ENCODE peak calls at places on chromosomes 6 and 20, in six cellular contexts. One of them, this sample, is unnamed. For H3K4me1, the result is how much of the 10 kb centered on the place peaks cover.

GRCh38 chr6:166112580-166112979 is 55.1 kb downstream of the TBXT start:
- DNase-seq in upper lobe of left lung: no peak
- DNase-seq in stomach: no peak
- DNase-seq in breast epithelium: no peak
- DNase-seq in GM12878: no peak
- DNase-seq in transverse colon: no peak
- DNase-seq in this sample: no peak

GRCh38 chr6:131651782-131652181 is 14.7 kb downstream of the ENPP3 start:
- DNase-seq in stomach: peak
- DNase-seq in GM12878: no peak
- DNase-seq in upper lobe of left lung: no peak
- DNase-seq in transverse colon: no peak
- DNase-seq in breast epithelium: no peak
- DNase-seq in this sample: no peak

GRCh38 chr6:12595161-12595792 is 121.3 kb upstream of the PHACTR1 start:
- DNase-seq in GM12878: no peak
- DNase-seq in breast epithelium: no peak
- DNase-seq in stomach: no peak
- DNase-seq in upper lobe of left lung: no peak
- DNase-seq in transverse colon: no peak
- DNase-seq in this sample: no peak

GRCh38 chr20:9256359-9256758 is 187.5 kb downstream of the PLCB4 start:
- DNase-seq in stomach: no peak
- DNase-seq in upper lobe of left lung: no peak
- DNase-seq in transverse colon: no peak
- DNase-seq in GM12878: no peak
- DNase-seq in breast epithelium: no peak
- DNase-seq in this sample: no peak

GRCh38 chr6:39806277-39806676 is 14.1 kb downstream of the DAAM2 start:
- DNase-seq in GM12878: no peak
- DNase-seq in breast epithelium: no peak
- DNase-seq in transverse colon: no peak
- DNase-seq in stomach: no peak
- DNase-seq in upper lobe of left lung: no peak
- DNase-seq in this sample: no peak

GRCh38 chr6:27890351-27891299 is 21.6 kb downstream of the OR2B2 start:
- DNase-seq in GM12878: peak
- DNase-seq in upper lobe of left lung: peak
- DNase-seq in breast epithelium: peak
- DNase-seq in transverse colon: peak
- DNase-seq in stomach: peak
- DNase-seq in this sample: no peak

GRCh38 chr20:61399433-61399832 is 147.4 kb downstream of the CDH4 start:
- DNase-seq in stomach: no peak
- DNase-seq in breast epithelium: no peak
- DNase-seq in transverse colon: no peak
- DNase-seq in GM12878: no peak
- DNase-seq in upper lobe of left lung: no peak
- DNase-seq in this sample: no peak

GRCh38 chr6:42224222-42225042 is 6.8 kb upstream of the MRPS10 start:
- DNase-seq in stomach: no peak
- DNase-seq in GM12878: peak
- DNase-seq in upper lobe of left lung: no peak
- DNase-seq in transverse colon: no peak
- DNase-seq in breast epithelium: no peak
- DNase-seq in this sample: no peak

GRCh38 chr20:12916699-12917098 is 92.1 kb upstream of the SPTLC3 start:
- DNase-seq in upper lobe of left lung: no peak
- DNase-seq in breast epithelium: no peak
- DNase-seq in transverse colon: no peak
- DNase-seq in stomach: no peak
- DNase-seq in GM12878: no peak
- DNase-seq in this sample: no peak

GRCh38 chr20:60851826-60852704 is 400.0 kb upstream of the CDH4 start:
- DNase-seq in upper lobe of left lung: no peak
- DNase-seq in transverse colon: no peak
- DNase-seq in breast epithelium: no peak
- DNase-seq in stomach: no peak
- DNase-seq in GM12878: no peak
- DNase-seq in this sample: no peak

GRCh38 chr6:110101885-110102284 is 77.6 kb downstream of the WASF1 start:
- DNase-seq in GM12878: no peak
- DNase-seq in transverse colon: no peak
- DNase-seq in stomach: no peak
- DNase-seq in breast epithelium: no peak
- DNase-seq in upper lobe of left lung: no peak
- DNase-seq in this sample: no peak

GRCh38 chr6:14506656-14507242 is 389.2 kb downstream of the CD83 start:
- DNase-seq in upper lobe of left lung: no peak
- DNase-seq in stomach: no peak
- DNase-seq in GM12878: no peak
- DNase-seq in breast epithelium: no peak
- DNase-seq in transverse colon: peak
- DNase-seq in this sample: no peak

GRCh38 chr6:169986171-169986847 is 234.9 kb downstream of the ERMARD start:
- DNase-seq in stomach: no peak
- DNase-seq in transverse colon: no peak
- DNase-seq in GM12878: no peak
- DNase-seq in upper lobe of left lung: no peak
- DNase-seq in breast epithelium: no peak
- DNase-seq in this sample: peak

GRCh38 chr6:12331951-12332749 is 42.0 kb downstream of the EDN1 start:
- DNase-seq in GM12878: no peak
- DNase-seq in breast epithelium: peak
- DNase-seq in upper lobe of left lung: no peak
- DNase-seq in stomach: peak
- DNase-seq in transverse colon: peak
- DNase-seq in this sample: no peak

GRCh38 chr6:164142312-164142711 is 727.8 kb downstream of the QKI start:
- DNase-seq in transverse colon: no peak
- DNase-seq in GM12878: no peak
- DNase-seq in stomach: no peak
- DNase-seq in upper lobe of left lung: no peak
- DNase-seq in breast epithelium: no peak
- DNase-seq in this sample: no peak
- H3K4me1 ChIP-seq in transverse colon: under half
- H3K4me1 ChIP-seq in GM12878: under half
- H3K4me1 ChIP-seq in stomach: under half
- H3K4me1 ChIP-seq in upper lobe of left lung: under half
- H3K4me1 ChIP-seq in breast epithelium: under half
- H3K4me1 ChIP-seq in this sample: under half

DNA sequence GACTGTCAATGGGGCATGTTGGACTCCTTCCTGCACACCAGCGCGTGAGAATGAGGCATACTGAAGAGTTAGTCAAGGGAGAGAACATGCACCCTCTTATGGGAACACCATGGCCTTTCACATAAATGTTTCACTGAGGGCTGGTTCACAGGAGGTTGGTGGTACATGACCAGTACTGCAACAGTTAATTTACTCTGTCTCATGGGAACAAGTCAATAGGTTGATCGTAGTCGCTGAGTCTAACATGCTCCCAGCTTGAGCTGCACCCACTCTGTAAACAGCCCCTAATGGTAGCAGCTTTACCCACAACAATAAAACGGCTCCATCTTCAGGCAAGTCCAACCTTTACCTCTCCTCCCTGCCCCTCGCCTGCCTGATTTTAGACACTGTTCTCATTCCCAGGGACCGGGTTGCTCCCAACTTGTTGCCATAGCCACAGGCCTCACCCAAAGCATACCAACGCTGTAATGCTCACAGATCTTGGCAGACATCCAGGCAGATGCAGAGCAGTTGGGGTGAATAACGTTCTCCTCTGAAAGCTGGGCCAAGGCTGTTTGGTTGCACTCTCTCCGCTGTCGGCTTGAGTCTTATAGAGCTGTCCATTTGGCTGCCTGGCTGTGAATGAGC is 111.3 kb downstream of the LY86 start:
- DNase-seq in stomach: peak
- DNase-seq in upper lobe of left lung: peak
- DNase-seq in transverse colon: peak
- DNase-seq in GM12878: no peak
- DNase-seq in breast epithelium: peak
- DNase-seq in this sample: peak
- TF ChIP-seq POLR2A in stomach: no peak
- TF ChIP-seq POLR2A in upper lobe of left lung: no peak
- TF ChIP-seq POLR2A in transverse colon: no peak
- TF ChIP-seq POLR2A in GM12878: no peak
- TF ChIP-seq POLR2A in breast epithelium: no peak
- TF ChIP-seq POLR2A in this sample: no peak

GRCh38 chr6:56714982-56715456 is 72.3 kb upstream of the DST start:
- DNase-seq in transverse colon: no peak
- DNase-seq in breast epithelium: no peak
- DNase-seq in upper lobe of left lung: peak
- DNase-seq in GM12878: no peak
- DNase-seq in stomach: no peak
- DNase-seq in this sample: no peak
- TF ChIP-seq POLR2AphosphoS5 in transverse colon: no peak
- TF ChIP-seq POLR2AphosphoS5 in breast epithelium: no peak
- TF ChIP-seq POLR2AphosphoS5 in upper lobe of left lung: peak
- TF ChIP-seq POLR2AphosphoS5 in GM12878: no peak
- TF ChIP-seq POLR2AphosphoS5 in stomach: no peak
- TF ChIP-seq POLR2AphosphoS5 in this sample: no peak

GRCh38 chr6:37072526-37072925 is 67.1 kb downstream of the FGD2 start:
- DNase-seq in GM12878: no peak
- DNase-seq in breast epithelium: no peak
- DNase-seq in stomach: no peak
- DNase-seq in transverse colon: no peak
- DNase-seq in upper lobe of left lung: no peak
- DNase-seq in this sample: no peak
- H3K4me1 ChIP-seq in GM12878: under half
- H3K4me1 ChIP-seq in breast epithelium: under half
- H3K4me1 ChIP-seq in stomach: under half
- H3K4me1 ChIP-seq in transverse colon: under half
- H3K4me1 ChIP-seq in upper lobe of left lung: under half
- H3K4me1 ChIP-seq in this sample: under half

DNA sequence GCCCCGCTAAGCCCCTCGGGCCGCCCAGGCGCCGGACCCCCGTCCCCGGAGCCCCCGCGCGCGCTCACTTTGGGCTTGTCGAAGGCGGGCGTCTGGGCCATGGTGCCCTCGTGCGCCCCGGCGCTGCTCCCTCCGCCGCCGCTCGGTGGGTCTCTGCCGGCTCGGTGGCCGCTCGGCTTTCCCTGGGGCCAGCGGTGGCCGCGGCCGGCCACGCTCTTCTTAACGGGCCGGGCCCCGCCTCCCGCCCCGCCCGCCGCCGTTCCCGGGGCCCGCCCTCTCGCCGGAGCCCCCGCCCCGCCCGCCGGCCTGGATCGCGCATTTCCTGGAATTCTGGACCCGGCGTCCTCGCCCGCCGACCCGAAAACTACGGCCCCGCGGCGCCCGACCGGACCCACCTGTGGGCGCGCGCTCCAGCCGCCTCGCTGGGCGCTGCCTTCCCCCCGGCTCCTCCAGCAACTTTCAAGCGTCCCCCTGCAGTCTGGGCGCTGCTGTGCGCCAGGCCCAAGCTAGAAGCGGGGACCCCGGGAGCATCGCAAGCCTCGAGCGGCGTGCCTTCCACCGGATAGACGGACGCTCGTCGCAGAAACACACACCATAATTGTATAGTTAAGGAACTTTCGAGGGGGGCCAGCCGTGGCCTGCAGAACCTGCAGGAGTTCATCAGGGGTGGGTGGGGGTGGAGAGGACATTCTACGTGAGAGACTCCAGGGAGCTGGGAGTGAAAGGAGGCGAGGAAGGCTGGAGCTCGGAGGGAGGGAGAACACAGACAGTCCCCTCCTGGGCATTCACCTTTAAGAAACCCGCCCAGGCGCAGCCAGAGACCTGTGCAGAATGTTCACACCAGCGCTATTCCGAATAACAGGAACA is at the start of gene ADA:
- DNase-seq in stomach: peak
- DNase-seq in upper lobe of left lung: peak
- DNase-seq in GM12878: no peak
- DNase-seq in breast epithelium: no peak
- DNase-seq in transverse colon: peak
- DNase-seq in this sample: no peak
- TF ChIP-seq POLR2A in stomach: no peak
- TF ChIP-seq POLR2A in upper lobe of left lung: no peak
- TF ChIP-seq POLR2A in GM12878: peak
- TF ChIP-seq POLR2A in breast epithelium: no peak
- TF ChIP-seq POLR2A in transverse colon: no peak
- TF ChIP-seq POLR2A in this sample: no peak

GRCh38 chr20:38162149-38162548 is 2.9 kb downstream of the TGM2 start:
- DNase-seq in transverse colon: no peak
- DNase-seq in breast epithelium: no peak
- DNase-seq in stomach: no peak
- DNase-seq in upper lobe of left lung: no peak
- DNase-seq in GM12878: no peak
- DNase-seq in this sample: no peak

GRCh38 chr20:38159949-38160756 is 4.9 kb downstream of the TGM2 start:
- DNase-seq in breast epithelium: no peak
- DNase-seq in GM12878: no peak
- DNase-seq in stomach: no peak
- DNase-seq in upper lobe of left lung: no peak
- DNase-seq in transverse colon: no peak
- DNase-seq in this sample: no peak

GRCh38 chr20:38162878-38163875 is 1.9 kb downstream of the TGM2 start:
- DNase-seq in GM12878: no peak
- DNase-seq in upper lobe of left lung: no peak
- DNase-seq in stomach: no peak
- DNase-seq in breast epithelium: no peak
- DNase-seq in transverse colon: no peak
- DNase-seq in this sample: no peak

GRCh38 chr20:38159539-38159938 is 5.5 kb downstream of the TGM2 start:
- DNase-seq in transverse colon: no peak
- DNase-seq in GM12878: no peak
- DNase-seq in breast epithelium: no peak
- DNase-seq in upper lobe of left lung: no peak
- DNase-seq in stomach: no peak
- DNase-seq in this sample: no peak

DNA sequence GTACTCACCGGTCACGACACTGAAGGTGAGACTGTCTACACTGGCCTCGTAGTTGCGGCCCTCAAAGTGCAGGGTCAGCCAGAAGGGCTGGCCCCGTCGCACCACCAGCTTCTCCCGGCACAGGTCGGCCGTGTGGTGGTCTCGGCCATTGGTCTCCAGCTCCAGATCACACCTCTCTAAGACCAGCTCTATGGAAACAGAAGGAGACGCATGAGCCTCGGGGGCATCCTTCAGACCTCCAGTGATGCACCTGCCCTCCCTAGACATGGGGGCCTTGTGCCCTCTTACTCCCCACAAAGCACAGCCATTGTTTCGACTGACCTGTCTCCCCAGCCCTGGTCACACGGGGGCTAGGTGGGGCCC is 3.7 kb downstream of the TGM2 start:
- DNase-seq in transverse colon: no peak
- DNase-seq in stomach: no peak
- DNase-seq in breast epithelium: no peak
- DNase-seq in upper lobe of left lung: no peak
- DNase-seq in GM12878: no peak
- DNase-seq in this sample: no peak
- TF ChIP-seq POLR2AphosphoS5 in transverse colon: no peak
- TF ChIP-seq POLR2AphosphoS5 in stomach: no peak
- TF ChIP-seq POLR2AphosphoS5 in breast epithelium: no peak
- TF ChIP-seq POLR2AphosphoS5 in upper lobe of left lung: no peak
- TF ChIP-seq POLR2AphosphoS5 in GM12878: no peak
- TF ChIP-seq POLR2AphosphoS5 in this sample: no peak

DNA sequence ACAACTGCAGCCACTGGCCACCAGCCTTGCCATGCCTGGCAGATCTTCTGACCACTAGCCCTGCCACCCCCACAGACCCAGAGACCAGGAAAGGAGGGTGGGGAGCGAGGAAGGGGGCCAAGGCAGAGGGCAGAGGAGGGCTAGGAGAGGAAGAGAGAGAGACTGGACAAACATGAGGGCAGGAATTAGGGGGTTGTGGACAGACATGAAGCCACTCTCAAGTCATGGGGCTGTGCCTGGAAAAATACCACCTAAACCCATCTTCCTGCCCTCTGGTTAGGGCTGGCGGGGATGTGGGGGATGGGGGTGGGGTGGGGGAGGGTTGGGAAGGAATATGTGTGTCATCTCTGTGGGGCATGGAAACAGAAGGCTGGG is 1.4 kb upstream of the SLC29A1 start:
- DNase-seq in GM12878: no peak
- DNase-seq in breast epithelium: no peak
- DNase-seq in transverse colon: no peak
- DNase-seq in upper lobe of left lung: no peak
- DNase-seq in stomach: no peak
- DNase-seq in this sample: no peak
- H3K4me1 ChIP-seq in GM12878: under half
- H3K4me1 ChIP-seq in breast epithelium: under half
- H3K4me1 ChIP-seq in transverse colon: under half
- H3K4me1 ChIP-seq in upper lobe of left lung: half or more
- H3K4me1 ChIP-seq in stomach: half or more
- H3K4me1 ChIP-seq in this sample: half or more

This sample was measured in suprapubic skin.